ENCODE peak calls at places on chromosomes 6 and 20, in eight cellular contexts. W is skeletal muscle cell; D is coronary artery; U is CD4-positive, CD25-positive, alpha-beta regulatory T cell; X is activated CD4-positive, alpha-beta T cell treated with anti-CD3 and anti-CD28 coated beads, Interleukin-2, amount 50 U/mL, for 48 hours; E is stimulated activated CD4-positive, alpha-beta T cell treated with anti-CD3 and anti-CD28 coated beads, Interleukin-15, amount 100 ng/mL, for 24 hours; J is HFFc6; Y is activated T-helper 1 cell treated with anti-CD3 and anti-CD28 coated beads, Interleukin-12 subunit alpha, Interleukin-12 subunit beta, Interleukin-2, Interleukin-4 antibody, amounts not matched to agents 30 ng/mL and 10 ng/mL and 1 ng/mL, durations not matched to agents 14 hours and 24 hours and 36 hours. S is an unnamed sample.

GRCh38 chr6:124719951-124720350 is 242.3 kb upstream of the RNF217 start:
- DNase-seq in W (no peak), D (no peak), U (no peak), X (no peak), E (no peak), J (no peak), Y (no peak), S (no peak)

GRCh38 chr20:63394069-63394468 is 32.9 kb upstream of the CHRNA4 start:
- DNase-seq in W (no peak), D (no peak), U (no peak), X (no peak), E (no peak), J (no peak), Y (no peak), S (no peak)

GRCh38 chr6:44401138-44401537 is 13.6 kb downstream of the CDC5L start:
- DNase-seq in W (no peak), D (no peak), U (no peak), X (no peak), E (no peak), J (no peak), Y (no peak), S (no peak)

GRCh38 chr20:41692479-41693135 is 74.4 kb upstream of the CHD6 start:
- DNase-seq in W (no peak), D (peak), U (peak), X (peak), E (peak), J (no peak), Y (peak), S (peak)

GRCh38 chr6:68256391-68256790 is 378.7 kb upstream of the ADGRB3 start:
- DNase-seq in W (no peak), D (no peak), U (no peak), X (no peak), E (no peak), J (no peak), Y (no peak), S (no peak)

GRCh38 chr6:98695076-98695816 is 139.1 kb upstream of the POU3F2 start:
- DNase-seq in W (no peak), D (no peak), U (no peak), X (no peak), E (no peak), J (no peak), Y (no peak), S (peak)

GRCh38 chr6:20202070-20202658 is 10.1 kb downstream of the MBOAT1 start:
- DNase-seq in W (peak), D (no peak), U (peak), X (no peak), E (no peak), J (peak), Y (peak), S (no peak)

GRCh38 chr6:71486466-71486865 is 197.9 kb downstream of the OGFRL1 start:
- DNase-seq in W (no peak), D (no peak), U (no peak), X (no peak), E (no peak), J (peak), Y (no peak), S (no peak)

GRCh38 chr6:6545616-6546317 is 42.8 kb upstream of the LY86 start:
- DNase-seq in W (no peak), D (no peak), U (no peak), X (no peak), E (no peak), J (no peak), Y (no peak), S (no peak)

GRCh38 chr20:40932436-40932835 is 96.2 kb upstream of the TOP1 start:
- DNase-seq in W (no peak), D (no peak), U (no peak), X (no peak), E (no peak), J (no peak), Y (no peak), S (peak)

GRCh38 chr6:164166515-164166914 is 752.0 kb downstream of the QKI start:
- DNase-seq in W (no peak), D (no peak), U (no peak), X (no peak), E (no peak), J (no peak), Y (no peak), S (no peak)

GRCh38 chr6:47135772-47136171 is 93.6 kb upstream of the ADGRF1 start:
- DNase-seq in W (peak), D (no peak), U (no peak), X (no peak), E (no peak), J (peak), Y (no peak), S (no peak)

GRCh38 chr6:100426689-100427338 is 37.9 kb downstream of the SIM1 start:
- DNase-seq in W (no peak), D (no peak), U (no peak), X (no peak), E (no peak), J (no peak), Y (no peak), S (no peak)

GRCh38 chr6:157461000-157461915 is 80.3 kb downstream of the ZDHHC14 start:
- DNase-seq in W (peak), D (no peak), U (no peak), X (peak), E (peak), J (peak), Y (peak), S (peak)

GRCh38 chr6:16766043-16766521 is 4.8 kb upstream of the ATXN1 start:
- DNase-seq in W (peak), D (no peak), U (no peak), X (peak), E (peak), J (peak), Y (peak), S (no peak)

GRCh38 chr6:100456178-100456880 is 8.4 kb downstream of the SIM1 start:
- DNase-seq in W (no peak), D (no peak), U (no peak), X (no peak), E (no peak), J (no peak), Y (no peak), S (peak)

GRCh38 chr6:36493859-36494258 is 51.1 kb downstream of the KCTD20 start:
- DNase-seq in W (no peak), D (no peak), U (no peak), X (no peak), E (no peak), J (no peak), Y (no peak), S (no peak)

GRCh38 chr6:117389227-117390057 is 36.3 kb downstream of the ROS1 start:
- DNase-seq in W (no peak), D (no peak), U (no peak), X (no peak), E (no peak), J (no peak), Y (no peak), S (no peak)

GRCh38 chr6:91708534-91708933 is 1121.7 kb upstream of the MAP3K7 start:
- DNase-seq in W (no peak), D (no peak), U (no peak), X (no peak), E (no peak), J (no peak), Y (no peak), S (no peak)

GRCh38 chr20:58695084-58695722 is 2.6 kb downstream of the NPEPL1 start:
- DNase-seq in W (no peak), D (no peak), U (no peak), X (no peak), E (no peak), J (no peak), Y (no peak), S (no peak)

GRCh38 chr6:49269190-49269589 is 193.9 kb downstream of the MMUT start:
- DNase-seq in W (no peak), D (no peak), U (no peak), X (no peak), E (no peak), J (peak), Y (no peak), S (no peak)

GRCh38 chr6:154164397-154164796 is 125.4 kb downstream of the OPRM1 start:
- DNase-seq in W (peak), D (no peak), U (no peak), X (no peak), E (no peak), J (no peak), Y (no peak), S (no peak)

GRCh38 chr20:63690001-63690897 is 6.2 kb upstream of the TNFRSF6B start:
- DNase-seq in W (no peak), D (peak), U (no peak), X (no peak), E (no peak), J (no peak), Y (no peak), S (no peak)

GRCh38 chr6:168206681-168207274 is 112.8 kb downstream of the DACT2 start:
- DNase-seq in W (no peak), D (no peak), U (no peak), X (no peak), E (no peak), J (no peak), Y (no peak), S (no peak)

GRCh38 chr6:99606670-99607415 is at the start of gene PRDM13:
- DNase-seq in W (no peak), D (peak), U (no peak), X (no peak), E (peak), J (no peak), Y (no peak), S (no peak)

GRCh38 chr6:158003910-158004695 is 22.4 kb downstream of the SYNJ2 start:
- DNase-seq in W (no peak), D (no peak), U (no peak), X (no peak), E (no peak), J (no peak), Y (no peak), S (no peak)

GRCh38 chr20:9214676-9215075 is 145.8 kb downstream of the PLCB4 start:
- DNase-seq in W (peak), D (no peak), U (no peak), X (no peak), E (no peak), J (peak), Y (no peak), S (no peak)

GRCh38 chr20:9838378-9839295 is at the start of gene PAK5:
- DNase-seq in W (no peak), D (peak), U (no peak), X (no peak), E (peak), J (no peak), Y (no peak), S (no peak)

GRCh38 chr6:165573671-165574070 is 89.4 kb downstream of the PDE10A start:
- DNase-seq in W (peak), D (no peak), U (no peak), X (no peak), E (no peak), J (no peak), Y (no peak), S (no peak)

GRCh38 chr20:17887331-17888030 is 81.1 kb downstream of the SNX5 start:
- DNase-seq in W (no peak), D (no peak), U (no peak), X (no peak), E (no peak), J (no peak), Y (no peak), S (no peak)

GRCh38 chr6:27891300-27891913 is 20.8 kb downstream of the OR2B2 start:
- DNase-seq in W (no peak), D (no peak), U (peak), X (no peak), E (no peak), J (no peak), Y (no peak), S (no peak)

GRCh38 chr6:143928853-143929252 is 64.6 kb downstream of the ZC2HC1B start:
- DNase-seq in W (no peak), D (no peak), U (no peak), X (no peak), E (no peak), J (no peak), Y (no peak), S (no peak)

GRCh38 chr6:28880894-28881780 is 42.6 kb downstream of the TRIM27 start:
- DNase-seq in W (no peak), D (no peak), U (peak), X (peak), E (peak), J (peak), Y (peak), S (no peak)

GRCh38 chr6:137783640-137784198 is 83.3 kb upstream of the TNFAIP3 start:
- DNase-seq in W (no peak), D (no peak), U (no peak), X (no peak), E (no peak), J (no peak), Y (no peak), S (no peak)

GRCh38 chr6:108497883-108498282 is 62.8 kb upstream of the FOXO3 start:
- DNase-seq in W (peak), D (no peak), U (no peak), X (no peak), E (peak), J (peak), Y (no peak), S (no peak)

GRCh38 chr6:27414996-27415395 is 26.4 kb downstream of the ZNF391 start:
- DNase-seq in W (no peak), D (no peak), U (no peak), X (no peak), E (no peak), J (no peak), Y (no peak), S (no peak)

GRCh38 chr6:36154286-36154685 is 24.0 kb downstream of the MAPK13 start:
- DNase-seq in W (no peak), D (no peak), U (no peak), X (no peak), E (no peak), J (no peak), Y (no peak), S (no peak)